ENCODE peak calls at places on chromosomes 7 and 10, in eight cellular contexts. O, H, V, K, C, G, L and R are unnamed samples.

GRCh38 chr10:30368065-30368718 is 19.1 kb upstream of the MTPAP start:
- DNase-seq in L (peak), O (no peak), K (no peak), H (peak), G (peak), V (no peak), C (peak), R (no peak)

GRCh38 chr10:77223532-77224460 is 413.8 kb downstream of the KCNMA1 start:
- DNase-seq in O (no peak), L (no peak), C (no peak), H (no peak), K (no peak), G (no peak), V (no peak), R (no peak)

GRCh38 chr10:62594093-62594520 is 210.4 kb upstream of the ADO start:
- DNase-seq in V (no peak), K (peak), O (peak), H (peak), G (peak), L (peak), C (peak), R (no peak)

GRCh38 chr7:39811161-39811614 is 138.9 kb upstream of the CDK13 start:
- DNase-seq in O (no peak), C (no peak), K (no peak), V (no peak), G (peak), H (peak), L (no peak), R (no peak)

GRCh38 chr10:121935702-121936101 is 7.9 kb upstream of the ATE1 start:
- DNase-seq in L (no peak), H (no peak), K (peak), V (no peak), C (no peak), G (no peak), O (no peak), R (no peak)

GRCh38 chr7:150383710-150384397 is 4.7 kb downstream of the ZNF775 start:
- DNase-seq in O (no peak), K (peak), C (peak), G (no peak), H (peak), V (no peak), L (peak), R (peak)

GRCh38 chr7:112395893-112396292 is 54.4 kb upstream of the IFRD1 start:
- DNase-seq in K (no peak), O (no peak), G (no peak), H (no peak), V (no peak), L (no peak), C (no peak), R (no peak)

GRCh38 chr7:28093617-28094232 is 86.9 kb downstream of the JAZF1 start:
- DNase-seq in V (no peak), H (no peak), O (peak), C (peak), L (peak), G (peak), K (peak), R (peak)

GRCh38 chr10:69042417-69042816 is 45.5 kb upstream of the SRGN start:
- DNase-seq in L (no peak), G (no peak), V (no peak), K (no peak), O (no peak), H (no peak), C (no peak), R (no peak)

GRCh38 chr10:73591935-73592699 is 975 bp upstream of the USP54 start:
- DNase-seq in K (peak), H (peak), L (peak), O (peak), C (peak), G (peak), V (no peak), R (no peak)

GRCh38 chr7:73773700-73774517 is 3.8 kb upstream of the CLDN3 start:
- DNase-seq in V (no peak), C (no peak), G (no peak), L (no peak), K (peak), O (no peak), H (no peak), R (no peak)

GRCh38 chr10:109962247-109962646 is 38.9 kb upstream of the XPNPEP1 start:
- DNase-seq in V (no peak), K (no peak), G (no peak), O (no peak), H (no peak), C (no peak), L (no peak), R (no peak)

GRCh38 chr7:32427769-32428291 is 62.4 kb downstream of the LSM5 start:
- DNase-seq in K (peak), C (peak), L (peak), H (peak), G (peak), V (no peak), O (peak), R (no peak)
- TF ChIP-seq CTCF in K (no peak), C (peak), L (no peak), H (no peak), G (peak), V (no peak), O (peak), R (no peak)

DNA sequence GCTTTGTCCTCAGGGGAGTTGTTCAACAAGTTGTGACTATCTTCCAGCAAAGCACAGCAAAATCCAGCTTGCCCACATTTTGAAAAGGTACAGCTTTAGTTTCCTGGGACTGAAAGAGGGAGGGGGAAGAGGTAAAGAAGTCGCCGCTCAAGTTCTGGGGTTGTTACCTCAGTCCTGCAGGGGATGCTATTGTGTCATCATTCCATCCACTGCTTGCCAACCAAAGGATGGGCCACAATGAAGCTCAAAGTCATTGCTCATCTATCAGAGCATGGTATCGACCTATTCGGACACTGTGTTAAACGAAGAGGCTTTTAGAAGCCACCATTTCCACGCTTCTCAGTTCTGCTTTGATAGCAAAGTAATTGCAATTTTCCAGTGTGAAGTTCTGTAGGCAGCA is 34.3 kb downstream of the NPY start:
- DNase-seq in O (no peak), C (peak), V (no peak), H (no peak), G (no peak), L (no peak), K (no peak), R (no peak)
- TF ChIP-seq CTCF in O (peak), C (peak), V (no peak), H (no peak), G (no peak), L (no peak), K (no peak), R (no peak)

DNA sequence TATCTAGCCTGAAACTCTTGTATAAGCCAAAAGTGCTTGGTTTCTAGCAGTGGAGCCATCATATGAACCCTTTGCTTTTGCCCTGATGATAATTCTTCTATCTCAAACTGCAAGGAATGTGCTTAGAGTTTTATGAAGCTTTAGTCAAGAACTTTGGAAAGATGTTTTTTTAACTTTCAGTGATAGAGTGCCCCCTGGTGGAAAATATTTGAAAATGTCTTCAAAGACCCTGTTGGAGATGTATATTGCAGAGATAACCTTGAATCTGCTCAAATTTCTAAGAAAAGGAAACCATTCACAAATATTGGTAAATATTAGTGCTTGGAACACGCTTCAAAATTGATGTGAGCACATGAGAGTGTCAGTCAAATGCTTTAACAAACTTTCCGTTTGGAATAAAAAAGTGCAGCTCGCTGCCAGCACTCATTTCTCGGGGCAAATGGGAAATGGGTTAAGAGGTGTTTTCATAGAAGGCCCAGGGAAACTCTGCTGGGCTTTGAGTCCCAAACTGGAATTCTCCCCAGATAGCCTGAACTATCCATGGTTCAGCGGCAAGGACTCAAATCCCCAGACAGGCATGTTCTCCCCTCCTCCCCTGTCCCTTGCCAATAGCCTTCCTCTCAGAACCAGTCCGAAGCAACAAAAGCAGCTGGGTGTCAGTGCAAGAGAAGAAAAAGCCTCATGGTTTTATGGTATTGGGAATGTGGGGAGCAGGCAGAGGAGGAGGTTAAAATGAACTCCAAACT is 129.3 kb downstream of the MYOF start:
- DNase-seq in K (no peak), H (no peak), V (no peak), O (peak), C (peak), L (no peak), G (peak), R (no peak)
- TF ChIP-seq CTCF in K (peak), H (peak), V (peak), O (peak), C (peak), L (peak), G (peak), R (peak)

GRCh38 chr7:36311539-36311938 is 78.1 kb upstream of the ANLN start:
- DNase-seq in C (no peak), K (no peak), L (no peak), H (no peak), V (no peak), G (no peak), O (no peak), R (no peak)

GRCh38 chr7:36310897-36311296 is 78.8 kb upstream of the ANLN start:
- DNase-seq in C (no peak), G (no peak), O (no peak), K (no peak), H (no peak), L (no peak), V (no peak), R (no peak)

GRCh38 chr7:36313607-36314006 is 76.1 kb upstream of the ANLN start:
- DNase-seq in C (no peak), G (no peak), V (no peak), L (no peak), H (no peak), K (no peak), O (no peak), R (no peak)

GRCh38 chr7:36312915-36313334 is 76.7 kb upstream of the ANLN start:
- DNase-seq in L (no peak), C (no peak), V (no peak), G (no peak), H (no peak), K (no peak), O (no peak), R (no peak)

DNA sequence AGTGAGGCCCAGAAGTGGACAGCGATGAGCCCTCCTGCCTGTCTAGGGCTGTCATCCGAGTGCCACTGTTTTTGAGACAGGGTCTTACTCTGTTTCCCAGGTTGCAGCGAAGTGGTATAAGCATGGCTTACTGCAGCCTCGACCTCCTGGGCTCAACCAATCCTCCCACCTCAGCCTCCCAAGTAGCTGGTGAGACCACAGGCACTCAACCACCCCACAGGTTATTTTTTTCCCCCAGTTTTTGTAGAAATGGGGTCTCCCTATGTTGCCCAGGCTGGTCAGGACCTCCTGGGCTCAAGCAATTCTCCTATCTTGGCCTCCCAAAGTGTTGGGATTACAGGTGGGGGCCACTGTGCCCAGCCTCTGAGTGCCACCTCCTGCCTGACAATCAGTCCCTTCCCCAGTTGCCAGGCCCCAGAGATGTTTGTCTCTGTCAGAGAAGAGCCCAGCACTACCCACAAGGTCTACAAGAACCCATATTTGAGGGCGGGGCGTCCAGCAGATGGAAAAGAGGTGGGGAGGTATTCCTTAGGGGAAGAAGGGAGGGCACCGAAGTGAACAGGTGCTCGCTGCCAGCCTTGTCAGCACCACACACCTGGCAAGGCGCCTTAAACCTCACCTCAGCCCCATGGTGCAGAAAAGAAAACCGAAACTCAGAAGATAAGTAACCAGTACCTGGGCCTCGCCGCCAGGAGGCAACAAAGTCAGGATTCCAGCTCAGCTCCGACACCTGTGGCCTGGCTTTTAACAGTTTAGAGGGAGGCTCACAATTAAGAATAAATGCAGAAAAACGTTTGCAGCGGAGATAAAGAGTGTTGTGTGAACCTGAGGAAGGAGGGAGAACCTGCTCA is 77.4 kb upstream of the ANLN start:
- DNase-seq in L (no peak), V (no peak), H (peak), K (peak), G (no peak), O (no peak), C (peak), R (no peak)
- TF ChIP-seq CTCF in L (no peak), V (no peak), H (no peak), K (peak), G (peak), O (peak), C (peak), R (no peak)

GRCh38 chr7:130818056-130818455 is 84.0 kb upstream of the KLF14 start:
- DNase-seq in G (peak), K (no peak), O (no peak), H (no peak), V (no peak), C (no peak), L (no peak), R (no peak)

DNA sequence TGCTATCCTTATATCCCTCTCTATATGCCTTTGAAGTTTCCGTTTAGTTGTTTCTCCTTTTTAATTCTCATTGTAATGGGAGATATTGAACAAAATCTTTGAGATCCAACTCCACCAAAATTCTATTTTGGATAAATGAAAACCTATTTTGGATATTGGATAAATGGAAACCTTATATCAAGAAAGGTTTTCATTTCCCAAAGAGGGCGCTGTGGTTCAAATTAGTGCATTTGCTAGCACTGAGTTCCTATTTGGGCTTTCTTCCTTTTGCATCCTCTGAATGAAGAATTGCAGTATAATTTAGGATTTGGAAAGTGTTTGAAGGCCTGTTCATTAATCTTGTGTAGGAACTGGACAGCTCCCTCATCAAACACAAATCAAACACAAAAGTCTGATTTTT is 80.7 kb upstream of the KLF14 start:
- DNase-seq in V (no peak), C (no peak), L (peak), H (no peak), G (peak), O (peak), K (no peak), R (no peak)
- TF ChIP-seq CTCF in V (peak), C (peak), L (peak), H (no peak), G (peak), O (peak), K (no peak), R (peak)

GRCh38 chr7:137282043-137282442 is 61.5 kb downstream of the PTN start:
- DNase-seq in H (no peak), G (no peak), V (no peak), K (no peak), C (no peak), O (no peak), L (no peak), R (no peak)

GRCh38 chr7:137283147-137283546 is 60.4 kb downstream of the PTN start:
- DNase-seq in V (no peak), O (no peak), G (no peak), L (no peak), C (no peak), H (no peak), K (no peak), R (no peak)

GRCh38 chr7:137289101-137289500 is 54.4 kb downstream of the PTN start:
- DNase-seq in C (no peak), H (no peak), G (no peak), K (no peak), L (no peak), O (no peak), V (no peak), R (no peak)

DNA sequence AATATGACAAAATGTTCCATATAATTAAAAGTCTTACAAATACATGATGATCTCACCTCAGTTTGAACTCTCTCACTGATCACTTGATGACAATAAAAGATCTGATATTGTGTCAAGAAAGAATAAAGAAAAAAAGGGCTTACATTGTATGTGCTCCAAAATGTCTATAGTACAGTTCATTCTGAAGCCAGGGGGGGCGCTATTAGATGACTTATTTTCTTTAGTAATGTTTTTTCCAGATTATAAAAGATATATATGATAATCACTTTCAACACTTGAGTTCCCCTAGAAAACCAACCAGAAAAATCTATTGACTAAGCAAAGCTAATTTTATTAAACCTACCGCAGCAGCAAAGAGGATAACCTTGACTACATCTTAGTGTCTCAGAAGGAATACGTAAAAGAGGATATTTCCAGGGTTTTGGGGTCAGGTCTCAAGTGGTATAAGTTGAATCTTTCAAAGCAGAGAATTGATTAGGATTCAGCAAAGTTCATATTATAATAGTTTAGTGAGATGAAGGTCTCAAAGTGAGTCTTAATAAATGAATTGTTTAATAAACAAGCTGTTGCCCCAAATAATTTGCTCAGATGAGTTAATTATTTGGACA is 55.8 kb downstream of the PTN start:
- DNase-seq in C (no peak), L (no peak), V (no peak), G (no peak), H (no peak), K (no peak), O (peak), R (no peak)
- TF ChIP-seq CTCF in C (peak), L (no peak), V (no peak), G (peak), H (no peak), K (no peak), O (peak), R (peak)

GRCh38 chr7:44124822-44125202 is 1.5 kb upstream of the POLD2 start:
- DNase-seq in O (no peak), K (no peak), G (no peak), H (no peak), C (no peak), L (no peak), V (no peak), R (no peak)

GRCh38 chr7:44120395-44120794 is 3.0 kb downstream of the POLD2 start:
- DNase-seq in L (no peak), K (no peak), H (no peak), O (no peak), G (no peak), V (no peak), C (no peak), R (no peak)

GRCh38 chr7:44122529-44122928 is 819 bp downstream of the POLD2 start:
- DNase-seq in L (no peak), O (no peak), V (no peak), G (no peak), C (no peak), K (no peak), H (no peak), R (no peak)

GRCh38 chr7:44121761-44122420 is 1.5 kb downstream of the POLD2 start:
- DNase-seq in V (no peak), O (no peak), G (no peak), C (no peak), K (no peak), L (no peak), H (no peak), R (no peak)

DNA sequence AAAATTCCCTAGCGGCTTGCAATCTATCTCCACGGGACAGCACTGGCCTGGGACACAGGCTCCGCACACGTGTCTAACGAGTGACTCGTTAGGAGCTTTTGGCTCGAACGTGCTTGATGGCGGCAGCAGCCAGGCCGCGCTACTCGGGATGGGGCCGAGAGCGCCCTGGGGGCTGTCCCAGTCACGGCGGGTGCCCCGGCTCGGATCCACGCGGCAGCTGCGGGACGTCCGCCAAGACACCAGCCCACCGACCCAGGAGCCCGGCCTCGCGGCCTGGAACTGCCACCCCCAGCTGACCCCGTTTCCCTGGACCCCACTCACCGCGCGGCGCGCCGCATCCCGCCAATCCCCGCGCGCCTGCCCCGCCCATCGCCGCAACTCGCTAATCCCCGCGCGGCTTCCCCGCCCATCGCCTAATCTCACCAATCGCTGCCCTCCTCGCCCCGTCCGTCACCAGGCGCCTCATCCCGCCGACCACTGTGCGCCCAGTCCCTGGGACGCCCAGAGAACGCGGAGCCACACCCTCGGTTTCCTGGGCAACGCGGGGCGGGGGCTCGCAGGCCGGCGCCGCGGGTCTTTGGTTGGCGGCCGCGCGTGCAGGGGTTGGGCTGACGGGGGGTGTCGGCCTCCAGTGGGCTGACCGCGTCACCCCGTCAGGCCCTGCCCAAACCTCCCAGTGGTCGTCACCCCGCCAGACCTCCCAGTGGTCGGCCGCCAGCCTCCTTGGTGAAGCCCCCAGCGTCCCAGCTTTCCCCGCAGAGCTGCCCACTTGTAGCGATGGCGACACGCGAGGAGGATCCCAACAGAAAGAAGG is at the start of gene POLD2:
- DNase-seq in L (peak), C (peak), K (peak), O (peak), V (peak), G (peak), H (peak), R (peak)
- TF ChIP-seq CTCF in L (peak), C (no peak), K (no peak), O (no peak), V (peak), G (no peak), H (peak), R (no peak)